ENCODE peak calls at places on chromosomes 11 and 22, in four cellular contexts. U is KG1, J is neural crest cell, V is HuH-7.5. A is an unnamed sample.

GRCh38 chr11:130536106-130537040 is 87.9 kb downstream of the ADAMTS15 start:
- DNase-seq in U (no peak), J (no peak), V (no peak), A (no peak)

GRCh38 chr11:102139081-102139498 is 28.8 kb downstream of the YAP1 start:
- DNase-seq in U (no peak), J (no peak), V (no peak), A (no peak)

GRCh38 chr11:120141144-120142071 is 3.5 kb upstream of the TRIM29 start:
- DNase-seq in U (no peak), J (no peak), V (no peak), A (no peak)

GRCh38 chr22:37746366-37747089 is 49.7 kb downstream of the TRIOBP start:
- DNase-seq in U (no peak), J (peak), V (no peak), A (no peak)

GRCh38 chr11:105929381-105929955 is 92.6 kb downstream of the MSANTD4 start:
- DNase-seq in U (no peak), J (no peak), V (no peak), A (no peak)

GRCh38 chr11:4697583-4697982 is at the start of gene OR51E2:
- DNase-seq in U (no peak), J (no peak), V (no peak), A (no peak)

GRCh38 chr22:48649466-48649865 is 1178.2 kb downstream of the BRD1 start:
- DNase-seq in U (no peak), J (no peak), V (no peak), A (no peak)

GRCh38 chr11:574632-575323 is 1.5 kb upstream of the PHRF1 start:
- DNase-seq in U (no peak), J (no peak), V (no peak), A (no peak)

GRCh38 chr22:30175743-30176288 is 70.7 kb downstream of the LIF start:
- DNase-seq in U (no peak), J (no peak), V (no peak), A (no peak)

GRCh38 chr11:64060861-64061444 is 25.2 kb downstream of the FLRT1 start:
- DNase-seq in U (no peak), J (peak), V (no peak), A (peak)

GRCh38 chr11:5288912-5289525 is 12.7 kb downstream of the OR51B4 start:
- DNase-seq in U (no peak), J (no peak), V (no peak), A (no peak)

A was measured in NCI-H2227 treated with DMSO at 0.1 percent for 48 hours.